ENCODE peak calls at places on chromosomes 6 and 20, in four cellular contexts. One of them, this sample, is unnamed.

GRCh38 chr6:159152014-159152413 is 17.2 kb upstream of the FNDC1 start:
- DNase-seq in cardiac muscle cell: no peak
- DNase-seq in thoracic aorta: no peak
- DNase-seq in astrocyte: peak; percentile 37
- DNase-seq in this sample: no peak

GRCh38 chr20:37504404-37505096 is 16.5 kb upstream of the NNAT start:
- DNase-seq in cardiac muscle cell: no peak
- DNase-seq in thoracic aorta: no peak
- DNase-seq in astrocyte: no peak
- DNase-seq in this sample: no peak

GRCh38 chr6:146090474-146090873 is 61.6 kb downstream of the GRM1 start:
- DNase-seq in cardiac muscle cell: no peak
- DNase-seq in thoracic aorta: no peak
- DNase-seq in astrocyte: peak; percentile 60
- DNase-seq in this sample: no peak

GRCh38 chr20:49452011-49452482 is 30.4 kb downstream of the KCNB1 start:
- DNase-seq in cardiac muscle cell: no peak
- DNase-seq in thoracic aorta: no peak
- DNase-seq in astrocyte: no peak
- DNase-seq in this sample: no peak

GRCh38 chr20:4130404-4131189 is 115.2 kb upstream of the RNF24 start:
- DNase-seq in cardiac muscle cell: no peak
- DNase-seq in thoracic aorta: no peak
- DNase-seq in astrocyte: peak; percentile 75
- DNase-seq in this sample: peak; percentile 55

GRCh38 chr6:79868098-79868722 is 79.1 kb downstream of the ELOVL4 start:
- DNase-seq in cardiac muscle cell: peak; percentile 90
- DNase-seq in thoracic aorta: no peak
- DNase-seq in astrocyte: peak; percentile 41
- DNase-seq in this sample: peak; percentile 61

GRCh38 chr6:74768738-74769137 is 437.1 kb downstream of the COL12A1 start:
- DNase-seq in cardiac muscle cell: no peak
- DNase-seq in thoracic aorta: no peak
- DNase-seq in astrocyte: no peak
- DNase-seq in this sample: no peak

GRCh38 chr6:37698264-37699137 is 818 bp upstream of the MDGA1 start:
- DNase-seq in cardiac muscle cell: peak; percentile 70
- DNase-seq in thoracic aorta: no peak
- DNase-seq in astrocyte: peak; percentile 2
- DNase-seq in this sample: peak; percentile 56

GRCh38 chr6:130843575-130844320 is 16.5 kb downstream of the SMLR1 start:
- DNase-seq in cardiac muscle cell: peak; percentile 49
- DNase-seq in thoracic aorta: no peak
- DNase-seq in astrocyte: peak; percentile 19
- DNase-seq in this sample: peak; percentile 20

GRCh38 chr6:95318137-95318536 is 259.2 kb upstream of the MANEA start:
- DNase-seq in cardiac muscle cell: no peak
- DNase-seq in thoracic aorta: no peak
- DNase-seq in astrocyte: no peak
- DNase-seq in this sample: no peak

GRCh38 chr20:49877254-49877990 is 37.9 kb downstream of the SPATA2 start:
- DNase-seq in cardiac muscle cell: no peak
- DNase-seq in thoracic aorta: no peak
- DNase-seq in astrocyte: peak; percentile 17
- DNase-seq in this sample: no peak

GRCh38 chr6:83518946-83519489 is 6.7 kb downstream of the PRSS35 start:
- DNase-seq in cardiac muscle cell: no peak
- DNase-seq in thoracic aorta: no peak
- DNase-seq in astrocyte: peak; percentile 27
- DNase-seq in this sample: no peak

GRCh38 chr6:6631526-6632276 is 43.2 kb downstream of the LY86 start:
- DNase-seq in cardiac muscle cell: no peak
- DNase-seq in thoracic aorta: no peak
- DNase-seq in astrocyte: no peak
- DNase-seq in this sample: no peak

GRCh38 chr6:7939186-7939863 is 28.7 kb upstream of the TXNDC5 start:
- DNase-seq in cardiac muscle cell: no peak
- DNase-seq in thoracic aorta: no peak
- DNase-seq in astrocyte: no peak
- DNase-seq in this sample: no peak

GRCh38 chr6:42762950-42763349 is 17.0 kb upstream of the TBCC start:
- DNase-seq in cardiac muscle cell: no peak
- DNase-seq in thoracic aorta: no peak
- DNase-seq in astrocyte: no peak
- DNase-seq in this sample: no peak

GRCh38 chr6:99241905-99242534 is 107.5 kb downstream of the FAXC start:
- DNase-seq in cardiac muscle cell: peak; percentile 26
- DNase-seq in thoracic aorta: no peak
- DNase-seq in astrocyte: peak; percentile 24
- DNase-seq in this sample: no peak

GRCh38 chr20:48292806-48293205 is 507.5 kb upstream of the SULF2 start:
- DNase-seq in cardiac muscle cell: no peak
- DNase-seq in thoracic aorta: no peak
- DNase-seq in astrocyte: peak; percentile 46
- DNase-seq in this sample: peak; percentile 90

GRCh38 chr20:43022081-43022480 is 167.6 kb downstream of the PTPRT start:
- DNase-seq in cardiac muscle cell: no peak
- DNase-seq in thoracic aorta: no peak
- DNase-seq in astrocyte: no peak
- DNase-seq in this sample: no peak

DNA sequence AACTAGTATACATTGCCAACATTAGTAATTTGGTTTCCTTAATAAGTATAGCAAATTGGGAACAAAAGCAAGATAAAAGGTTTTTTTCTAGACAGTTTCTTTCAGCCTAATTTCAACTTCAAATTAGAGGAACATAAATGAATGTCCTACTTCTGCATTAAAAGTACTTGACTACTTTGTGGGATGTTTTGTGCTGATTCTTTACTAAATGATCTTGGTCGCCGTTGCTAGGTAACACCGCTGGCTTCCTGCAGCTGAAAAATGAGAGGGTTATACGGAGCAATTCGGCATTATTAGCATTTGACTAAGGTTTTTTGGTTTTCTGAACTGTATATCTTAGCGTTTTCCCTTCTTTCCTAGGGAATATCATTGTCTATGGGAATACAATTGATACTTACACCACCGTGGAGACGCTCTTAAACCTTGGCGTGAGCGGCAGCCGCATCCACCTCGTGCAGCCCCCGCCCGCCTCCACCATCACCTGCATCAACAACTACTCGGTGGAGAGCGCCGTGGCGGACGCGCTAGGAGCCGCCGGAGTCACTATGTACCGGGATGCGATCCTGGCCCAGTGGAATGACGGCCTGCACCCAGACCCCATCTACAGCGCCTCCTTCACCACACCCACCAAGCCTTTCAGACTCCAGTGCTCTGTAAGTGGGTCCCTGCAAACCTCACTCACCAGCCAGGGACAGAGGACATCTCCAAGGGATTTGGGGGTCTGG is 90.9 kb upstream of the INSM1 start:
- DNase-seq in cardiac muscle cell: no peak
- DNase-seq in thoracic aorta: no peak
- DNase-seq in astrocyte: no peak
- DNase-seq in this sample: no peak
- H3K4me1 ChIP-seq in cardiac muscle cell: no peaks in the 10 kb centered on the region
- H3K4me1 ChIP-seq in thoracic aorta: no peaks in the 10 kb centered on the region
- H3K4me1 ChIP-seq in astrocyte: no peaks in the 10 kb centered on the region
- H3K4me1 ChIP-seq in this sample: no peaks in the 10 kb centered on the region

GRCh38 chr20:59360934-59361333 is 60.5 kb downstream of the EDN3 start:
- DNase-seq in cardiac muscle cell: no peak
- DNase-seq in thoracic aorta: no peak
- DNase-seq in astrocyte: no peak
- DNase-seq in this sample: no peak

GRCh38 chr20:59359908-59360307 is 59.5 kb downstream of the EDN3 start:
- DNase-seq in cardiac muscle cell: no peak
- DNase-seq in thoracic aorta: no peak
- DNase-seq in astrocyte: no peak
- DNase-seq in this sample: no peak

GRCh38 chr20:59363094-59363493 is 62.7 kb downstream of the EDN3 start:
- DNase-seq in cardiac muscle cell: no peak
- DNase-seq in thoracic aorta: no peak
- DNase-seq in astrocyte: no peak
- DNase-seq in this sample: no peak

GRCh38 chr20:59365611-59366284 is 65.3 kb downstream of the EDN3 start:
- DNase-seq in cardiac muscle cell: no peak
- DNase-seq in thoracic aorta: no peak
- DNase-seq in astrocyte: no peak
- DNase-seq in this sample: no peak

GRCh38 chr20:59364611-59365010 is 64.2 kb downstream of the EDN3 start:
- DNase-seq in cardiac muscle cell: no peak
- DNase-seq in thoracic aorta: no peak
- DNase-seq in astrocyte: no peak
- DNase-seq in this sample: no peak
- H3K4me1 ChIP-seq in cardiac muscle cell: no peaks in the 10 kb centered on the region
- H3K4me1 ChIP-seq in thoracic aorta: no peaks in the 10 kb centered on the region
- H3K4me1 ChIP-seq in astrocyte: no peaks in the 10 kb centered on the region
- H3K4me1 ChIP-seq in this sample: no peaks in the 10 kb centered on the region

GRCh38 chr6:110876170-110876773 is 1.7 kb downstream of the AMD1 start:
- DNase-seq in cardiac muscle cell: peak; percentile 93
- DNase-seq in thoracic aorta: peak; percentile 70
- DNase-seq in astrocyte: peak; percentile 84
- DNase-seq in this sample: peak; percentile 92

GRCh38 chr6:110880651-110881050 is 6.1 kb downstream of the AMD1 start:
- DNase-seq in cardiac muscle cell: no peak
- DNase-seq in thoracic aorta: no peak
- DNase-seq in astrocyte: no peak
- DNase-seq in this sample: no peak

GRCh38 chr6:110877154-110877564 is 2.6 kb downstream of the AMD1 start:
- DNase-seq in cardiac muscle cell: no peak
- DNase-seq in thoracic aorta: no peak
- DNase-seq in astrocyte: no peak
- DNase-seq in this sample: no peak

GRCh38 chr6:110877569-110877968 is 3.0 kb downstream of the AMD1 start:
- DNase-seq in cardiac muscle cell: no peak
- DNase-seq in thoracic aorta: no peak
- DNase-seq in astrocyte: no peak
- DNase-seq in this sample: no peak

DNA sequence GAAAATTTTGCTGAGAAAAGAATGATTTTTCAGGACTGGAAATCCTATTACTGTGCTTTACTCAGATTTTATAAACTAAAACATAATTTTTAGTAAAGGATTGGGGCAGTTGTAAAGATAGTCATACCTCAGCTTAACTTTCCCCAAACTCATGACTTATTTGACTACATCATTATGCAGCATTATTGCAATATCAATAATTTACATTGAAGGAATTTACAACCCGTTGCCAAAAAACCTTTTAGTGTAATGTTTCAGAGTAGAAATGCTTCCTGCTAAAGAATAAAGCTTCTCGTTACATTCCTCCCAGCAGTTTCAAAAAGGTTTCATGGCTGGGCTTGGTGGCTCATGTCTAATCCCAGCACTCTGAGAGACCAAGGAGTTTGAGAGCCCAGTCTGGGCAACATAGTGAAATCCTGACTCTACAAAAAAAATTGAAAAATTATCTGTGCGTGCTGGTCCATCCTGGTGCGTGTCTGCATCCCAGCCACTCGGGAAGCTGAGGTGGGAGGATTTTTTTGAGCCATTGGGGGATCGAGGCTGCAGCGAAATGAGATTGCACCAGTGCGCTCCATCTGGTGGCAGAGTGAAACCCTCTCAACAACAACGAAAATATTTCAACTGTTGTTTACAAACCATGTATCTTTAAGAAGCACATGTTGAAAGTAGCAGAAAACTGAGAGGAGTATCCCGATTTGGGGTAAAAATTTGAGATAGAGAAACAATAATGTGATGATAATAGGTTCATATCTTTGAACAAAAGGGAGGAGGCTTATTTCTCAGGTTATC is 4.4 kb downstream of the AMD1 start:
- DNase-seq in cardiac muscle cell: peak; percentile 45
- DNase-seq in thoracic aorta: no peak
- DNase-seq in astrocyte: no peak
- DNase-seq in this sample: peak; percentile 37
- H3K4me1 ChIP-seq in cardiac muscle cell: peaks cover 54% of the 10 kb centered on the region
- H3K4me1 ChIP-seq in thoracic aorta: peaks cover 64% of the 10 kb centered on the region
- H3K4me1 ChIP-seq in astrocyte: peaks cover 21% of the 10 kb centered on the region
- H3K4me1 ChIP-seq in this sample: peaks cover 36% of the 10 kb centered on the region

DNA sequence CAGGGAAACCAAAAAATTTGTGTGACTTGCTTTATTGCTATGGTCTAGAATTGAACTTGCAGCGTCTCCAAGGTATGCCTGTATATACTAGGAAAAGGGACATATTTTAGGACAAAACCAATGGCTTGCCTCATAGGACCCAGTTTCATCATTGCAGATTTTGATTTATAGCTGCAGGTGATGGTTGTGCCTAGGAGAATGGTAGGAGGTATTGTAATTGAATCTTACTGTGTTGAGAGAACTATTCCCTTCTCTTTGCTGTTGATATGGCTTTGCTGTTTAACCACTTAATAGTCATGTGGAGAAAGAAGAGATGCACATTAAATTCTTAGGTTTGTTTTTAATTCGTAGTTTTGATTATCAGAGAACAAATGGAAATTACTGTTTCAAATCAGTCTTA is 16.4 kb downstream of the DSTN start:
- DNase-seq in cardiac muscle cell: no peak
- DNase-seq in thoracic aorta: no peak
- DNase-seq in astrocyte: no peak
- DNase-seq in this sample: no peak
- H3K4me1 ChIP-seq in cardiac muscle cell: peaks cover 53% of the 10 kb centered on the region
- H3K4me1 ChIP-seq in thoracic aorta: peaks cover 81% of the 10 kb centered on the region
- H3K4me1 ChIP-seq in astrocyte: peaks cover 17% of the 10 kb centered on the region
- H3K4me1 ChIP-seq in this sample: no peaks in the 10 kb centered on the region

DNA sequence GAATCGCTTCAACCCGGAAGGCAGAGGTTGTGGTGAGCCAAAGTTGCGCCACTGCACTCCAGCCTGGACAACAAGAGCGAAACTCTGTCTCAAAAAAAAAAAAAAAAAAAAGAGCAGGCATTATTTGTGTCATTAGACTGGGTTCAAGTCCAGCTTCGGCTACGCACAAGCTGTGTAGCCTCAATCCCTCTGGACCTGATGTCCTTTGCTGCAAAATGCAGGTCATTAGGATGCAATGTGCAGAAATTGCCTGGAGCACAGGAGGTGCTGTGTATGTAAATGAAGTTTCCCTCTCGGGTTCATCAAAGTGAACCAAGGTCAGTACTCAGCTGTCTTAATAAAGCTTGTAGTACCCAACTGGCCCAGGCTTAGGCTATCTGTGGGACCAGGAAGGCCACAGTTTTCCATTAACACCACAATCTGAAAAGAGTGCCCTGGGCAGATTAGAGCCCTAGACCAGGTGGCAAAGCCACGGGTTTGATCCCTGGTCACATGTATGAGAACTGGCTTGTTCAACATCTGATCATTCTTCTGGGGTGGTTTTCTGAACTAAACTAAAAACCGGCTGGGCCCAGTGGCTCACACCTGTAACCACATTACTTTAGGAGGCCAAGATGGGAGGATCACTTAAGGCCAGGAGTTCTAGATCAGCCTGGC is 155.3 kb downstream of the ZMYND8 start:
- DNase-seq in cardiac muscle cell: no peak
- DNase-seq in thoracic aorta: no peak
- DNase-seq in astrocyte: no peak
- DNase-seq in this sample: no peak
- H3K4me1 ChIP-seq in cardiac muscle cell: no peaks in the 10 kb centered on the region
- H3K4me1 ChIP-seq in thoracic aorta: no peaks in the 10 kb centered on the region
- H3K4me1 ChIP-seq in astrocyte: peaks cover 6% of the 10 kb centered on the region
- H3K4me1 ChIP-seq in this sample: peaks cover 6% of the 10 kb centered on the region

GRCh38 chr6:3165631-3166534 is 8.5 kb upstream of the TUBB2A start:
- DNase-seq in cardiac muscle cell: no peak
- DNase-seq in thoracic aorta: no peak
- DNase-seq in astrocyte: peak; percentile 80
- DNase-seq in this sample: no peak
- H3K4me1 ChIP-seq in cardiac muscle cell: no peaks in the 10 kb centered on the region
- H3K4me1 ChIP-seq in thoracic aorta: peaks cover 5% of the 10 kb centered on the region
- H3K4me1 ChIP-seq in astrocyte: peaks cover 19% of the 10 kb centered on the region
- H3K4me1 ChIP-seq in this sample: peaks cover 40% of the 10 kb centered on the region

GRCh38 chr6:52512199-52512598 is 64.7 kb downstream of the TRAM2 start:
- DNase-seq in cardiac muscle cell: no peak
- DNase-seq in thoracic aorta: no peak
- DNase-seq in astrocyte: peak; percentile 85
- DNase-seq in this sample: peak; percentile 76
- H3K4me1 ChIP-seq in cardiac muscle cell: no peaks in the 10 kb centered on the region
- H3K4me1 ChIP-seq in thoracic aorta: peaks cover 83% of the 10 kb centered on the region
- H3K4me1 ChIP-seq in astrocyte: peaks cover 80% of the 10 kb centered on the region
- H3K4me1 ChIP-seq in this sample: peaks cover 95% of the 10 kb centered on the region

This sample was measured in SJSA1.